ENCODE peak calls at places on chromosomes 3 and 15, in nine cellular contexts. D is NCI-H146; T is GM03348; Y is NCI-H2029 treated with DMSO at 0.1 percent for 48 hours; P is HTR-8/SVneo; O is stimulated activated CD8-positive, alpha-beta memory T cell treated with anti-CD3 and anti-CD28 coated beads, Interleukin-12 subunit alpha, Interleukin-12 subunit beta, amount 100 ng/mL, for 4 hours; S is IMR-90; Z is GDM1; I is AG09319. G is an unnamed sample.

GRCh38 chr3:50493086-50493485 is 10.3 kb downstream of the CACNA2D2 start:
- DNase-seq in D (no peak), T (no peak), Y (no peak), P (no peak), O (no peak), S (no peak), Z (no peak), I (no peak), G (no peak)

GRCh38 chr3:312170-312569 is 115.6 kb downstream of the CHL1 start:
- DNase-seq in D (peak; percentile 81), T (no peak), Y (no peak), P (no peak), O (no peak), S (no peak), Z (no peak), I (no peak), G (no peak)

GRCh38 chr15:20352241-20353200 is 189.1 kb downstream of the GOLGA6L6 start:
- DNase-seq in D (no peak), T (peak; percentile 44), Y (no peak), P (no peak), O (no peak), S (no peak), Z (no peak), I (no peak), G (no peak)

GRCh38 chr3:27325419-27325818 is 43.8 kb downstream of the NEK10 start:
- DNase-seq in D (no peak), T (peak; percentile 13), Y (no peak), P (no peak), O (no peak), S (no peak), Z (no peak), I (no peak), G (no peak)

GRCh38 chr3:175655366-175655765 is 796.2 kb downstream of the NAALADL2 start:
- DNase-seq in D (no peak), T (peak; percentile 2), Y (no peak), P (no peak), O (no peak), S (peak; percentile 17), Z (no peak), I (no peak), G (no peak)

GRCh38 chr15:71659730-71660067 is 150.7 kb upstream of the NR2E3 start:
- DNase-seq in D (no peak), T (no peak), Y (no peak), P (no peak), O (no peak), S (peak; percentile 39), Z (no peak), I (no peak), G (no peak)

GRCh38 chr15:35533130-35534110 is 12.5 kb downstream of the DPH6 start:
- DNase-seq in D (no peak), T (peak; percentile 56), Y (no peak), P (no peak), O (no peak), S (peak; percentile 85), Z (no peak), I (no peak), G (no peak)

GRCh38 chr3:47504113-47504512 is 9.4 kb downstream of the ELP6 start:
- DNase-seq in D (no peak), T (no peak), Y (no peak), P (no peak), O (no peak), S (no peak), Z (no peak), I (no peak), G (no peak)

GRCh38 chr3:6608843-6609242 is 252.1 kb upstream of the GRM7 start:
- DNase-seq in D (no peak), T (no peak), Y (no peak), P (no peak), O (no peak), S (no peak), Z (no peak), I (no peak), G (no peak)

GRCh38 chr15:70051948-70052633 is 45.6 kb downstream of the TLE3 start:
- DNase-seq in D (no peak), T (no peak), Y (no peak), P (no peak), O (no peak), S (no peak), Z (no peak), I (no peak), G (no peak)

GRCh38 chr3:80087769-80088168 is 320.0 kb upstream of the ROBO1 start:
- DNase-seq in D (no peak), T (peak; percentile 23), Y (no peak), P (peak; percentile 20), O (no peak), S (peak; percentile 6), Z (no peak), I (no peak), G (no peak)

G was measured in SIG-M5.